ENCODE peak calls at places on chromosomes 16 and 17, in five cellular contexts. G is HCT116, A is IMR-90, E is breast epithelium, B is tibial nerve. H is an unnamed sample.

GRCh38 chr16:2092866-2093265 is 42.8 kb downstream of the PKD1 start:
- DNase-seq in B (no peak), E (no peak), A (no peak), G (no peak), H (no peak)

GRCh38 chr17:55348749-55349354 is 72.8 kb downstream of the MMD start:
- DNase-seq in B (peak), G (peak), A (peak), E (no peak), H (peak)

GRCh38 chr17:7083592-7083991 is 3.5 kb upstream of the CLEC10A start:
- DNase-seq in B (no peak), A (peak), E (no peak), G (no peak), H (peak)

GRCh38 chr16:88466175-88466862 is 13.2 kb downstream of the ZFPM1 start:
- DNase-seq in G (no peak), E (no peak), A (no peak), B (no peak), H (no peak)

GRCh38 chr17:8436169-8436932 is 667 bp downstream of the NDEL1 start:
- DNase-seq in E (peak), A (peak), B (peak), G (peak), H (peak)

GRCh38 chr16:81480856-81481821 is 36.5 kb downstream of the CMIP start:
- DNase-seq in B (no peak), A (peak), E (no peak), G (no peak), H (no peak)

GRCh38 chr17:47905221-47905733 is 9.2 kb downstream of the SP2 start:
- DNase-seq in A (peak), B (peak), G (no peak), E (peak), H (no peak)

GRCh38 chr16:25257956-25258855 is 561 bp upstream of the ZKSCAN2 start:
- DNase-seq in A (peak), G (peak), B (peak), E (peak), H (peak)

GRCh38 chr17:78935419-78936323 is 10.5 kb upstream of the TIMP2 start:
- DNase-seq in A (peak), E (no peak), B (peak), G (no peak), H (peak)

GRCh38 chr17:2398655-2399571 is 1.9 kb downstream of the MNT start:
- DNase-seq in B (peak), G (no peak), A (peak), E (no peak), H (no peak)

GRCh38 chr17:11515901-11516300 is 82.4 kb upstream of the DNAH9 start:
- DNase-seq in A (no peak), B (no peak), G (no peak), E (no peak), H (no peak)

GRCh38 chr17:63700528-63701441 is 860 bp upstream of the LIMD2 start:
- DNase-seq in G (no peak), B (no peak), A (peak), E (no peak), H (no peak)

GRCh38 chr16:63315229-63315628 is 1279.0 kb upstream of the CDH8 start:
- DNase-seq in E (no peak), G (no peak), B (no peak), A (no peak), H (no peak)

GRCh38 chr17:37570527-37571093 is 38.6 kb downstream of the SYNRG start:
- DNase-seq in G (peak), B (no peak), E (no peak), A (peak), H (peak)

GRCh38 chr17:44222112-44222869 is 2.8 kb upstream of the UBTF start:
- DNase-seq in E (peak), A (peak), G (peak), B (peak), H (peak)
- TF ChIP-seq POLR2A in E (no peak), A (peak), G (no peak), B (peak), H (no peak)

DNA sequence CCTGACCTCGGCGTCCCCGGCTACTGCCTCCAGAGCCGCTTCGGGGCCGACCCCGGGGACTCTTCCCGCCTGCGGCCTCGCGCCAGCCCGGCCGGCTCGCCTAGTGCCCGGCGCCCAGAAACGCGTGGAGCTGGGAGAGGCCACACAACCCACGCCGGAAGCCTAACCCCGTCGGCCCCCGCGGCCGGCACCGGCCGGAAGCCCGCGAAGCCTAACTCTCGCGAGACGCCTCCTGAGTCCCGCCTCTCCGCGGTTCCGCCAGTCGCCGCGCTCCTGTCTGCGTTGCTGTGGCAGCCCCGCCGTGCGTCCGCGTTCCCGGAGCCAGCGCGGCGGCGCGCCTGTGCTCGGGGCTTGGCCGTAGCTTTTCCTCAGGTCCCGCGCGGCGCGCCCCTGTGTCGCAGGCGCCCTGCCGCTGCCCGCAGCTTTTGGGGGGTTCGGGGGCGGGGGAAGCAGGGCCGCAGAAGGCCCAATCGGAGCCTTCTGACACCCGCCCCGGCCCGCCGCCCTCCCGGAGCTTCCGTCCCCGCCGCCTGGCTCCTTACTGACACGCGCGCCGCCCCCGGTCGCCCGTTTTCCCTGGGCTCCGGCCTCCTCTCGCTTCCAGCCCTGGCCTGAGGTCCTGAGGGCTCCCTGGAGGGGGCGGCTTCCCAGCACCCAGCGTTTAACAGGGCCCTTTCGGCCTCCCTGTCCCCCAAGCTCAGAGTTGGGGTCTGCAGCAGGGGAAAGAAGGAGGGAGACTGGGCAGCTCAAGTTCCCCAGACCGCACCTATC is 21.7 kb downstream of the NPTX1 start:
- DNase-seq in B (peak), E (peak), G (peak), A (peak), H (peak)
- TF ChIP-seq POLR2A in B (peak), E (peak), G (peak), A (peak), H (peak)

GRCh38 chr16:4407543-4408322 is 8.7 kb downstream of the CORO7 start:
- DNase-seq in B (no peak), G (no peak), E (no peak), A (peak), H (no peak)
- TF ChIP-seq POLR2A in B (no peak), G (no peak), E (no peak), A (no peak), H (no peak)

GRCh38 chr16:78002915-78003538 is 19.3 kb upstream of the CLEC3A start:
- DNase-seq in A (peak), G (peak), E (peak), B (peak), H (peak)
- TF ChIP-seq POLR2A in A (no peak), G (no peak), E (no peak), B (no peak), H (no peak)

DNA sequence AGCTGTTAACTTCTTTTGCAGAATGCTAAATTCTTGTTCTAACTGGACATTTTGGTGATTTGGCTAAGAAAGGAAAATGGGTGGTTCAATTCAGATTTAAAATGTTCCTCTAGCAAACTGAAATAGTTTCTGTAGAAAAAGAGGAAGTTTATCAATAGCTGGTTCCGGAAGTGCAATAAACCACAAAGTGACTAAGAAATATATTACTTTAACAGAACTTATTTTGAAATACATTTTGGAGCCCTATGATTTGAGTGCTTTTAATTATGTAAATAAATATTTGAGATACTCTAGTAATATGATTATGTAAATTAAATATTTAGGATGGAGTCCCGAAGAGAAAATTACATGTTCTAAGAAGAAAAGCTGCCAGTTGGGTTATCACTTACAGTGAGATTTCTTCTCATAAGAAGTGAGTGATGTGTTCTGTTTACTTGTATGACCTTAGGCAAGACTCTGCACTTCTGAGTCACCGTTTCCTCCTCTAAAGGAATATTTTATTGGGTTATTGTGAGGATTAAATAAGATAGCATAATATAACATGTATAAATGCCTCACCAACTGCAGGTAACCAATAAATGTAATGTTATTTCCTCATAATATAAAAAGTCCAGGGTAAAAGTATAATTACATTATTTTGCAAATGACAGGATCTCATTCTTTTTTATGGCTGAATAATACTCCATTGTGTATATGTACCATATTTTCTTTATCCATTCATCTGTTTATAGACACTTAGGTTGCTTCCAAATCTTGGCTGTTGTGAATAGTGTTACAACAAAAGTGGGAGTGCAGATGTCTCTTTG is at the start of gene EVI2B:
- DNase-seq in G (no peak), B (no peak), A (peak), E (no peak), H (no peak)
- TF ChIP-seq POLR2A in G (no peak), B (no peak), A (no peak), E (no peak), H (no peak)

DNA sequence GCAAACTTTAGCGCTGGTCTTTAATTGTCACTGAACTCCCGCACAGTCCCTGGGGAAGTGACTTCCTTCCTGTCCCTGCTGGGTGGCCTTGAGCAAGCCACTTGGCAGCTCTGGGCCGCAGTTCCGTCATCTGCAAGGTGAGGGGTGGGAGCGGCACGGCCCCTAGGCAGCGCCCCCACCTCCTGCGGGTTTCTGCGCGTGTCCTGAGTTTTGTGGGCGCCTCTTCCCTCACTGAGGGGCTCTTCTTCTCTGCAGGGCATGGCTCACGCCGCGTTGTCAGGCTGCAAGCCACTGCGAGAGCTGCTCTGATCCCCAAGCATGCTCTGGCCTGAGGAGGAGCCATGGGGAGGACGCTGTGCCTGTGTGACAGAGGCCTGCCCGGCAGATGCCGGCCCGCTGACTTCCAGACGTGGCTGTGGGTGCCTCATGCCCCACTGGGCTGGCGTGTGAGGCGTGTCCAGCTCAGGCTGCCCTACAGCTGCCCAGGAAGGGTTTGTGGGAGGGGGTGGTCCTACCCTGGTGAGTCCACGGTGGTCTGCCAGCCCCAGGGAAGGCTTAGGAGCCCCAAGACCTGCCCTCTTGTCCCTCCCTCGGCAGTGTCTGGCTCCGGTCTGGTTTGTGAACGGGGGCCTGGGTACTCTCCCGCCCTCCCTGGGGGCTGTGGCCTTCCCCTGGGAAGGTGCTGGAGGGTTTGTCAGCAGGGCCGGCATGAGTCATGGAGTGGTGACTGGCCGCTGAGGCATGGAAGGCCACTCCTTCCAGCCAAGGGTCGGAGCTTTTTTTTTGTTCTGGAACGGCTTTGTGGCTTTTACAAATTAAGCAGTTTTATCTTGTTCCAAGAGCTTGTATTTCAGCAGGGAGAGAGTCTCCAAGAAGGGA is 182.0 kb downstream of the SEC14L1 start:
- DNase-seq in E (peak), B (peak), A (peak), G (peak), H (peak)
- TF ChIP-seq POLR2A in E (no peak), B (no peak), A (peak), G (peak), H (peak)